ENCODE peak calls at places on chromosomes 16 and 17, in seven cellular contexts. M, I, X, D, E, P and O are unnamed samples.

GRCh38 chr17:15432807-15433547 is 34.4 kb downstream of the CDRT4 start:
- DNase-seq in M (no peak), I (no peak), X (peak), D (no peak), E (peak), P (peak), O (no peak)

GRCh38 chr17:62703776-62704380 is 76.4 kb downstream of the MRC2 start:
- DNase-seq in M (peak), I (peak), X (no peak), D (peak), E (peak), P (peak), O (no peak)

GRCh38 chr17:62911106-62911505 is 54.9 kb upstream of the TANC2 start:
- DNase-seq in M (no peak), I (no peak), X (no peak), D (no peak), E (peak), P (no peak), O (no peak)

GRCh38 chr17:29930399-29931010 is 477 bp upstream of the SSH2 start:
- DNase-seq in M (peak), I (no peak), X (no peak), D (no peak), E (no peak), P (no peak), O (no peak)

GRCh38 chr16:7404217-7404616 is 71.6 kb downstream of the RBFOX1 start:
- DNase-seq in M (no peak), I (no peak), X (no peak), D (no peak), E (peak), P (no peak), O (no peak)

GRCh38 chr16:77238593-77238992 is 39.4 kb downstream of the SYCE1L start:
- DNase-seq in M (no peak), I (no peak), X (no peak), D (no peak), E (no peak), P (no peak), O (no peak)

GRCh38 chr16:49440156-49441065 is 66.8 kb downstream of the C16orf78 start:
- DNase-seq in M (no peak), I (no peak), X (no peak), D (no peak), E (no peak), P (no peak), O (no peak)

GRCh38 chr16:81996664-81997529 is 14.4 kb downstream of the SDR42E1 start:
- DNase-seq in M (no peak), I (peak), X (peak), D (no peak), E (peak), P (peak), O (peak)

GRCh38 chr16:4190934-4191333 is 50.9 kb downstream of the SRL start:
- DNase-seq in M (no peak), I (no peak), X (no peak), D (no peak), E (no peak), P (no peak), O (no peak)

GRCh38 chr17:13797863-13798262 is 196.1 kb upstream of the HS3ST3A1 start:
- DNase-seq in M (no peak), I (no peak), X (no peak), D (no peak), E (no peak), P (no peak), O (no peak)

GRCh38 chr16:58269526-58269925 is 25.3 kb downstream of the PRSS54 start:
- DNase-seq in M (no peak), I (no peak), X (no peak), D (no peak), E (no peak), P (no peak), O (no peak)

GRCh38 chr16:68778551-68779231 is 41.6 kb downstream of the CDH1 start:
- DNase-seq in M (no peak), I (no peak), X (no peak), D (peak), E (peak), P (no peak), O (no peak)

GRCh38 chr17:30000001-30000754 is 58.7 kb downstream of the EFCAB5 start:
- DNase-seq in M (no peak), I (peak), X (no peak), D (no peak), E (no peak), P (peak), O (no peak)

GRCh38 chr16:63789603-63790002 is 1332.3 kb downstream of the CDH11 start:
- DNase-seq in M (no peak), I (peak), X (no peak), D (no peak), E (peak), P (peak), O (no peak)

GRCh38 chr17:12622726-12623125 is 43.0 kb upstream of the MYOCD start:
- DNase-seq in M (no peak), I (no peak), X (no peak), D (no peak), E (no peak), P (peak), O (peak)

GRCh38 chr16:67657017-67657608 is 2.9 kb downstream of the ACD start:
- DNase-seq in M (no peak), I (no peak), X (no peak), D (no peak), E (no peak), P (no peak), O (no peak)

GRCh38 chr17:41734139-41734948 is at the start of gene HAP1:
- DNase-seq in M (no peak), I (peak), X (no peak), D (peak), E (peak), P (peak), O (no peak)

GRCh38 chr16:66988197-66988788 is at the start of gene CES4A:
- DNase-seq in M (no peak), I (no peak), X (no peak), D (no peak), E (no peak), P (peak), O (peak)

GRCh38 chr17:62704381-62704971 is 77.0 kb downstream of the MRC2 start:
- DNase-seq in M (no peak), I (peak), X (no peak), D (peak), E (peak), P (peak), O (no peak)

GRCh38 chr17:44970136-44970737 is 2.1 kb upstream of the C1QL1 start:
- DNase-seq in M (no peak), I (no peak), X (no peak), D (no peak), E (peak), P (no peak), O (no peak)

GRCh38 chr16:89530401-89531381 is 22.5 kb downstream of the SPG7 start:
- DNase-seq in M (no peak), I (no peak), X (no peak), D (no peak), E (no peak), P (no peak), O (no peak)

GRCh38 chr16:89523680-89524344 is 15.6 kb downstream of the SPG7 start:
- DNase-seq in M (no peak), I (no peak), X (no peak), D (no peak), E (no peak), P (no peak), O (no peak)

GRCh38 chr16:89529097-89529496 is 20.9 kb downstream of the SPG7 start:
- DNase-seq in M (no peak), I (no peak), X (no peak), D (no peak), E (no peak), P (no peak), O (no peak)

GRCh38 chr16:89522287-89522686 is 14.1 kb downstream of the SPG7 start:
- DNase-seq in M (no peak), I (no peak), X (no peak), D (no peak), E (peak), P (no peak), O (no peak)

DNA sequence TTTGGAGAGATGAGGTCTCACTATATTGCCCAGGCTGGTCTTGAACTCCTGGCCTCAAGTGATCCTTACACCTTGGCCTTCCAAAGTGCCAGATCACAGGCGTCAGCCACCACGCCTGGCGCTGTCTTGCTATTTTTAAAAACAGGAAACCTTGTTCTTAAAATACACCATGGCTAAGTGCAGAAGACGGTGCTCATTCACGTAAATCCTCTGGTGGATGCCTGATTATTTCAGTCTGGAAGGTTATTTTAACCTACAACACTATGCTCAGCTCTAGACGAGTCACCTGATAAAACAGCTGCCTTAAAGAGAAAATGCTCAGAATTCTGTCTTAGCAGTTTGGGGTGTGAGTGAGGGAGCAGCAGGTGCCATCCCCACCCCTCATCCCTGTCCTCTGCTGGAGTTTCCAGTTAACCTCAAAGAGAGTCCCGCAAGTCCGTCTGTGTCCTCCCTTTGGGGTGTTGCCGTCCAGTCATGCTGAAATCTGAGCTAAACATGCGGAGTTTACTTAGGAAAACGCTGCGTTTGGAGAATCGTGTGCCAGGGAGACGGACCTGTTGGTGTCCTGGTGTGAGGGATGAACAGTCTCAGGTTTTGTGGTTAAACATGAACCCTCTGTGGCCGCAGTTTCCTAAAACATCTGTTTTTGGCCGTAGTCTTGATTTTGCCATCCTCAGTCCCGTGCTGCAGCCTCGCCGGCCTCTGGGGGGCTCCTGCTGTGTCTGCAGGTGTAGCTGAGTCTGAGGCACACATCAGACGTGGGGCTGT is 17.1 kb downstream of the SPG7 start:
- DNase-seq in M (no peak), I (no peak), X (no peak), D (no peak), E (no peak), P (no peak), O (no peak)
- H3K4me3 ChIP-seq in M (no peak), I (no peak), X (no peak), D (no peak), E (no peak), P (no peak), O (no peak)

GRCh38 chr17:61468263-61468907 is 16.2 kb downstream of the TBX4 start:
- DNase-seq in M (peak), I (no peak), X (no peak), D (no peak), E (no peak), P (no peak), O (no peak)

GRCh38 chr17:61465550-61466237 is 13.5 kb downstream of the TBX4 start:
- DNase-seq in M (peak), I (no peak), X (no peak), D (no peak), E (peak), P (no peak), O (no peak)

GRCh38 chr17:61466246-61466645 is 14.0 kb downstream of the TBX4 start:
- DNase-seq in M (peak), I (no peak), X (no peak), D (no peak), E (no peak), P (no peak), O (no peak)

GRCh38 chr17:61469474-61469873 is 17.3 kb downstream of the TBX4 start:
- DNase-seq in M (peak), I (no peak), X (no peak), D (no peak), E (no peak), P (no peak), O (no peak)

GRCh38 chr17:61467416-61468262 is 15.4 kb downstream of the TBX4 start:
- DNase-seq in M (peak), I (peak), X (no peak), D (peak), E (peak), P (peak), O (no peak)
- H3K4me3 ChIP-seq in M (no peak), I (no peak), X (no peak), D (no peak), E (no peak), P (no peak), O (no peak)

GRCh38 chr16:88681709-88682451 is 4.4 kb downstream of the SNAI3 start:
- DNase-seq in M (no peak), I (no peak), X (no peak), D (peak), E (no peak), P (no peak), O (no peak)
- H3K4me3 ChIP-seq in M (peak), I (no peak), X (no peak), D (no peak), E (no peak), P (no peak), O (no peak)

GRCh38 chr17:36730095-36730808 is 128.9 kb downstream of the MRM1 start:
- DNase-seq in M (no peak), I (no peak), X (no peak), D (no peak), E (no peak), P (no peak), O (no peak)

GRCh38 chr17:36726199-36726598 is 124.8 kb downstream of the MRM1 start:
- DNase-seq in M (no peak), I (no peak), X (no peak), D (no peak), E (no peak), P (no peak), O (no peak)

GRCh38 chr17:36727577-36727976 is 126.2 kb downstream of the MRM1 start:
- DNase-seq in M (no peak), I (no peak), X (no peak), D (no peak), E (peak), P (no peak), O (no peak)

GRCh38 chr17:36731091-36731490 is 129.7 kb downstream of the MRM1 start:
- DNase-seq in M (no peak), I (no peak), X (no peak), D (no peak), E (no peak), P (no peak), O (no peak)

GRCh38 chr17:36728030-36728991 is 126.9 kb downstream of the MRM1 start:
- DNase-seq in M (no peak), I (no peak), X (no peak), D (no peak), E (peak), P (no peak), O (no peak)
- H3K4me3 ChIP-seq in M (no peak), I (no peak), X (no peak), D (no peak), E (peak), P (no peak), O (no peak)

DNA sequence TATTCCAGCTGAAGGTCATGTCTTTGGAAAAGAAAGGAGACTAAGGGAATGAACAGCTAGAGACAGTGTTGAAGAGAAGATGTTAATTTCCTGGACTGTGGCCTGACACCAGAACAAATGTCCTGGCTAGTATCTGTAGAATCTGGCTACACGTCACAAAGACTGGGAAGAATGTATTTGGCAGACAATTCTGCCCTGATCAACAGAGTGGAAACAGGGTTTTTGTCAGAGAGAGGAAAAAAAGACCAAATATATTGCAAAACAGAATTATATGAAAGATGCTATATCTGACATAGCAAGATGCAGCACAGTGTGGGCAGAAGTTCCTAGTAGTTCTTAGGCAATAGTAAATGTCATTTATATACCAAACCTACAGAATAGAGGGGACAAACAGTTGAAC is 17.0 kb upstream of the ANKFN1 start:
- DNase-seq in M (no peak), I (no peak), X (no peak), D (no peak), E (no peak), P (no peak), O (no peak)
- H3K4me3 ChIP-seq in M (no peak), I (no peak), X (no peak), D (no peak), E (no peak), P (no peak), O (no peak)

GRCh38 chr17:51336112-51336822 is 75.9 kb downstream of the UTP18 start:
- DNase-seq in M (no peak), I (no peak), X (no peak), D (no peak), E (peak), P (no peak), O (no peak)
- H3K4me3 ChIP-seq in M (no peak), I (no peak), X (no peak), D (no peak), E (no peak), P (no peak), O (no peak)

GRCh38 chr17:80751460-80752368 is 207.1 kb downstream of the RPTOR start:
- DNase-seq in M (no peak), I (no peak), X (no peak), D (no peak), E (no peak), P (no peak), O (no peak)

GRCh38 chr17:80751070-80751459 is 206.4 kb downstream of the RPTOR start:
- DNase-seq in M (no peak), I (no peak), X (no peak), D (no peak), E (no peak), P (no peak), O (no peak)

GRCh38 chr17:80753946-80754345 is 209.3 kb downstream of the RPTOR start:
- DNase-seq in M (no peak), I (no peak), X (no peak), D (no peak), E (no peak), P (no peak), O (no peak)

GRCh38 chr17:80750263-80750662 is 205.6 kb downstream of the RPTOR start:
- DNase-seq in M (no peak), I (no peak), X (no peak), D (no peak), E (no peak), P (no peak), O (no peak)

GRCh38 chr17:80752369-80752705 is 207.7 kb downstream of the RPTOR start:
- DNase-seq in M (no peak), I (no peak), X (no peak), D (no peak), E (no peak), P (no peak), O (no peak)
- H3K4me3 ChIP-seq in M (no peak), I (no peak), X (no peak), D (no peak), E (no peak), P (no peak), O (no peak)

DNA sequence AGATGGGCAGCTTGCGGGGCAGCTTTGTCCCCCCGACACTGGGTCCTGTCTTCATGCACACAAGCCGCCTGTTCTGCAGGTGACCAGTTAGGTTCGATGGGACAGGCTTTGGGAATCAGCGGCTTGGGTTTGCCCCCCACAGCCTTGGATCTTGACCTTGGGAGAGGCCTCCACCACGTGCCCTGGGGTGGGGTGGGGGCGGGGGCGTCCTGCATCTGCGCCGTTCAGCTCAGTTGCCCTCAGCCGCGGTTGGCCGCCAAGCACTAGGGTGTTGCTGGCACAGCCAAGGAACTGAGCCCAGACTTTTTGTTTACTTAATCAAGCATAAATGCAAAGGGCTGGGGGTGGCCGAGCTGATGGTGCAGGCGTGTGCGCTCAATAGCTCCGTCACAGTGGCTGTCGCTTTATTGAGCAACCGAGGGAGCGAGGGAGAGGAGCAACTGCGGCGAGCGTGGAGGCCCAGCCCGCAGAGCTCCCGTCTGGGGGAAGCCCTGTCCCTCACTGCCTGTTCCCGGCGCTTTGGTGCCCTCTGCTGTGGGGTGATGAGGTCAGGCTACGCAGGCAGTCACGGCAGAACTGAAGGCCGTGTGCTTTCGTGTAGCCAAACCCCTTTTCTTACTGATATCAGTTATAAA is 33.9 kb downstream of the JPH3 start:
- DNase-seq in M (peak), I (peak), X (peak), D (peak), E (peak), P (peak), O (peak)
- H3K4me3 ChIP-seq in M (peak), I (peak), X (no peak), D (peak), E (no peak), P (peak), O (peak)